ENCODE peak calls at places on chromosomes 16 and 17, in ten cellular contexts. K is nephron progenitor cell, M is fibroblast of pulmonary artery, N is omental fat pad, X is A549, S is cardiac muscle cell, D is NB4, Q is left ventricle myocardium inferior, H is sigmoid colon, F is cardiac fibroblast. P is an unnamed sample.

GRCh38 chr16:86363057-86363490 is 147.3 kb upstream of the FOXF1 start:
- DNase-seq in D (no peak), S (peak; percentile 64), N (no peak), K (no peak), Q (no peak), H (peak; percentile 88), X (no peak), M (peak; percentile 96), F (peak; percentile 92), P (no peak)

GRCh38 chr17:28912281-28912937 is 9.5 kb upstream of the DHRS13 start:
- DNase-seq in D (peak; percentile 45), H (no peak), F (no peak), K (no peak), M (no peak), X (peak; percentile 40), N (no peak), S (no peak), Q (no peak), P (no peak)

GRCh38 chr16:1932050-1933028 is 10.7 kb downstream of the MSRB1 start:
- DNase-seq in S (no peak), K (no peak), Q (no peak), N (no peak), X (peak; percentile 80), F (no peak), M (peak; percentile 14), H (no peak), D (no peak), P (peak; percentile 53)

GRCh38 chr17:50769884-50770283 is 2.6 kb upstream of the ANKRD40CL start:
- DNase-seq in X (no peak), M (no peak), Q (no peak), D (no peak), K (no peak), H (peak; percentile 33), N (no peak), S (no peak), F (no peak), P (no peak)

GRCh38 chr17:72931163-72931562 is 161.3 kb downstream of the SLC39A11 start:
- DNase-seq in D (peak; percentile 10), F (no peak), H (no peak), M (no peak), X (no peak), N (no peak), S (no peak), Q (no peak), K (no peak), P (no peak)

GRCh38 chr17:83177611-83178532 is 98.5 kb downstream of the METRNL start:
- DNase-seq in H (peak; percentile 60), F (no peak), K (peak; percentile 2), X (no peak), S (no peak), Q (no peak), D (no peak), M (no peak), N (no peak), P (no peak)

GRCh38 chr16:67393111-67393789 is at the start of gene TPPP3:
- DNase-seq in S (peak; percentile 87), N (peak; percentile 68), X (peak; percentile 73), Q (peak; percentile 92), H (peak; percentile 95), M (peak; percentile 73), D (no peak), F (peak; percentile 85), K (peak; percentile 94), P (peak; percentile 36)

GRCh38 chr16:86911311-86911999 is 333.1 kb downstream of the FOXL1 start:
- DNase-seq in Q (no peak), M (no peak), S (no peak), N (no peak), F (no peak), D (peak; percentile 18), X (no peak), H (peak; percentile 14), K (no peak), P (no peak)

GRCh38 chr17:19812407-19812806 is 55.3 kb downstream of the ULK2 start:
- DNase-seq in H (no peak), K (no peak), S (no peak), N (no peak), F (peak; percentile 9), X (peak; percentile 50), D (peak; percentile 34), Q (no peak), M (peak; percentile 21), P (peak; percentile 18)

GRCh38 chr17:79272666-79273219 is 198.1 kb downstream of the ENGASE start:
- DNase-seq in M (peak; percentile 7), Q (no peak), F (no peak), N (no peak), X (peak; percentile 29), S (peak; percentile 10), H (no peak), K (no peak), D (no peak), P (peak; percentile 12)

GRCh38 chr16:28967156-28967555 is 7.4 kb upstream of the SPNS1 start:
- DNase-seq in F (no peak), H (no peak), M (no peak), N (no peak), Q (no peak), D (no peak), K (no peak), X (no peak), S (no peak), P (no peak)

GRCh38 chr16:81629032-81629802 is 149.9 kb upstream of the PLCG2 start:
- DNase-seq in F (no peak), D (peak; percentile 55), H (no peak), X (no peak), N (no peak), K (no peak), S (no peak), M (no peak), Q (no peak), P (no peak)

GRCh38 chr16:65538945-65539344 is 417.1 kb upstream of the CDH11 start:
- DNase-seq in D (no peak), X (no peak), F (peak; percentile 53), K (no peak), M (peak; percentile 37), N (no peak), S (no peak), H (no peak), Q (no peak), P (peak; percentile 26)

GRCh38 chr16:66528294-66528693 is 21.6 kb downstream of the TK2 start:
- DNase-seq in F (no peak), M (no peak), S (no peak), K (no peak), D (no peak), N (no peak), X (no peak), H (no peak), Q (no peak), P (no peak)

GRCh38 chr17:35795007-35795870 is at the start of gene MMP28:
- DNase-seq in S (peak; percentile 58), Q (peak; percentile 49), F (no peak), M (no peak), X (peak; percentile 52), N (no peak), H (no peak), D (peak; percentile 51), K (peak; percentile 73), P (peak; percentile 70)

GRCh38 chr17:72687941-72688340 is 404.5 kb downstream of the SLC39A11 start:
- DNase-seq in S (peak; percentile 78), X (no peak), F (no peak), M (no peak), Q (no peak), D (no peak), N (no peak), K (peak; percentile 20), H (no peak), P (peak; percentile 93)

GRCh38 chr16:29894352-29894751 is 5.0 kb downstream of the SEZ6L2 start:
- DNase-seq in F (no peak), K (no peak), H (no peak), X (no peak), S (no peak), M (no peak), Q (no peak), D (no peak), N (no peak), P (no peak)

GRCh38 chr16:2037631-2038358 is 9.8 kb downstream of the NTHL1 start:
- DNase-seq in Q (no peak), F (no peak), N (no peak), X (no peak), H (no peak), S (no peak), D (no peak), M (no peak), K (no peak), P (no peak)

GRCh38 chr16:57818377-57819055 is 16.2 kb upstream of the KIFC3 start:
- DNase-seq in Q (no peak), X (no peak), M (no peak), F (no peak), D (no peak), H (no peak), S (no peak), K (no peak), N (no peak), P (no peak)

DNA sequence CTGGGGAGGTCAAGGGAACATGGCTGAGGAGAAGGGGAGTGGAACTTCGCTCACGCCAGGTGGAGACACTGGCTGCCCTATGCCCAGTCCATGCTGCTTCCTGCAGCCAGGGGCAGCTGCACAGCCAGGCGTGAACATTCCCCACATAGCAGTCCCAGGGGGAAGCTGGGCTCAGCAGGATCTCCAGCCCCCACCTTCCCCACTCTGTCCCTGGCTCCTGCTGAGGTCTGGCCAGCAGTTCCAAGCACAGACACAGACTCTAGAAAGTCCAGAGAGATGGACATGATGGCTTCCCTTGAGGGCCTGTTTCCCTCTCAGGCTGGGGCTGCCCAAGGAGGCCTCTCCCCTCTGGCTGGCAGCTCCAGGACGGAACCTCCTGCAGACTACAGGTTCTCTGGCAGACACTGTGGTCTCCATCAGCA is 9.3 kb downstream of the JUP start:
- DNase-seq in N (no peak), D (no peak), F (no peak), Q (peak; percentile 77), H (peak; percentile 72), S (peak; percentile 25), K (peak; percentile 56), X (peak; percentile 87), M (no peak), P (peak; percentile 8)
- TF ChIP-seq CTCF in N (no peak), D (no peak), F (peak; percentile 47), Q (peak; percentile 77), H (no peak), S (peak; percentile 35), K (no peak), X (peak; percentile 28), M (peak; percentile 47), P (peak; percentile 2)

GRCh38 chr17:49465352-49465751 is 29.7 kb upstream of the NGFR start:
- DNase-seq in H (no peak), N (no peak), X (no peak), F (no peak), D (no peak), M (no peak), K (no peak), Q (no peak), S (no peak), P (no peak)
- TF ChIP-seq CTCF in H (no peak), N (no peak), X (no peak), F (no peak), D (no peak), M (no peak), K (no peak), Q (no peak), S (no peak), P (no peak)

GRCh38 chr17:2174471-2175293 is 119.8 kb downstream of the HIC1 start:
- DNase-seq in F (peak; percentile 98), H (peak; percentile 87), M (peak; percentile 99), D (no peak), Q (peak; percentile 81), N (no peak), S (peak; percentile 71), X (peak; percentile 62), K (peak; percentile 43), P (peak; percentile 77)
- TF ChIP-seq CTCF in F (peak; percentile 14), H (no peak), M (peak; percentile 24), D (no peak), Q (no peak), N (no peak), S (no peak), X (no peak), K (no peak), P (no peak)

GRCh38 chr17:39872700-39873099 is 4.7 kb downstream of the ZPBP2 start:
- DNase-seq in F (peak; percentile 58), Q (no peak), H (no peak), M (peak; percentile 33), K (no peak), X (no peak), N (no peak), S (no peak), D (peak; percentile 53), P (peak; percentile 66)
- TF ChIP-seq CTCF in F (peak; percentile 17), Q (peak; percentile 43), H (no peak), M (peak; percentile 32), K (no peak), X (peak; percentile 24), N (no peak), S (peak; percentile 36), D (no peak), P (peak; percentile 36)